ENCODE peak calls at places on chromosomes 5 and 9, in four cellular contexts. X is C1 segment of cervical spinal cord; R is effector memory CD4-positive, alpha-beta T cell; T is AG09319. Y is an unnamed sample.

GRCh38 chr9:100534401-100534800 is 43.5 kb upstream of the CAVIN4 start:
- DNase-seq in X (no peak), R (no peak), T (no peak), Y (no peak)

GRCh38 chr9:135583686-135584011 is 22.1 kb downstream of the PAEP start:
- DNase-seq in X (no peak), R (no peak), T (no peak), Y (no peak)

GRCh38 chr5:53730938-53731337 is 170.5 kb downstream of the NDUFS4 start:
- DNase-seq in X (no peak), R (no peak), T (no peak), Y (no peak)

GRCh38 chr5:138504799-138505198 is 38.2 kb downstream of the ETF1 start:
- DNase-seq in X (peak; percentile 23), R (no peak), T (no peak), Y (no peak)

GRCh38 chr9:15349892-15350761 is 43.1 kb upstream of the TTC39B start:
- DNase-seq in X (no peak), R (no peak), T (no peak), Y (peak; percentile 29)

GRCh38 chr9:114366334-114367128 is 21.3 kb downstream of the AKNA start:
- DNase-seq in X (no peak), R (no peak), T (peak; percentile 69), Y (no peak)

GRCh38 chr9:93319301-93319991 is 132.0 kb upstream of the FAM120A start:
- DNase-seq in X (no peak), R (no peak), T (no peak), Y (no peak)

GRCh38 chr9:137544176-137544755 is 5.9 kb downstream of the PNPLA7 start:
- DNase-seq in X (no peak), R (no peak), T (no peak), Y (no peak)

GRCh38 chr5:139651863-139652787 is 4.0 kb downstream of the CXXC5 start:
- DNase-seq in X (peak; percentile 80), R (peak; percentile 31), T (no peak), Y (peak; percentile 94)

GRCh38 chr5:174903333-174903732 is 179.0 kb downstream of the MSX2 start:
- DNase-seq in X (no peak), R (no peak), T (no peak), Y (no peak)

GRCh38 chr5:171750316-171750788 is 35.3 kb upstream of the SMIM23 start:
- DNase-seq in X (no peak), R (no peak), T (no peak), Y (peak; percentile 35)

GRCh38 chr5:150671509-150672236 is 10.6 kb downstream of the MYOZ3 start:
- DNase-seq in X (no peak), R (no peak), T (no peak), Y (no peak)

GRCh38 chr9:133234577-133235322 is 25.7 kb upstream of the OBP2B start:
- DNase-seq in X (no peak), R (no peak), T (no peak), Y (no peak)

Y was measured in Calu3.